ENCODE peak calls at places on chromosome 19, in eight cellular contexts. Q is activated effector memory CD4-positive, alpha-beta T cell treated with anti-CD3 and anti-CD28 coated beads, Interleukin-2, amount 50 U/mL, for 16 hours; M is HEK293T; Y is cardiac fibroblast; C is NB4; W is effector memory CD4-positive, alpha-beta T cell; O is activated T-cell treated with anti-CD3 and anti-CD28 coated beads for 1 hour; I is MCF 10A. N is an unnamed sample.

GRCh38 chr19:46076951-46077814 is 36.4 kb upstream of the IGFL4 start:
- DNase-seq in Q (no peak), M (peak), Y (peak), C (peak), W (no peak), O (no peak), I (peak), N (no peak)

GRCh38 chr19:37933965-37934364 is 27.0 kb downstream of the SIPA1L3 start:
- DNase-seq in Q (no peak), M (peak), Y (peak), C (no peak), W (no peak), O (no peak), I (peak), N (no peak)

GRCh38 chr19:1068111-1069001 is 1.4 kb downstream of the ARHGAP45 start:
- DNase-seq in Q (peak), M (no peak), Y (no peak), C (peak), W (peak), O (peak), I (no peak), N (peak)

GRCh38 chr19:36418287-36419001 is at the start of gene ZFP82:
- DNase-seq in Q (peak), M (no peak), Y (peak), C (no peak), W (peak), O (peak), I (no peak), N (peak)

GRCh38 chr19:18858906-18859646 is 27.3 kb downstream of the UPF1 start:
- DNase-seq in Q (no peak), M (no peak), Y (no peak), C (no peak), W (no peak), O (no peak), I (no peak), N (no peak)

GRCh38 chr19:8057545-8058270 is 5.1 kb downstream of the CCL25 start:
- DNase-seq in Q (no peak), M (no peak), Y (no peak), C (peak), W (no peak), O (no peak), I (no peak), N (no peak)

GRCh38 chr19:11848594-11849263 is at the start of gene ZNF439:
- DNase-seq in Q (peak), M (no peak), Y (peak), C (peak), W (peak), O (peak), I (no peak), N (peak)

GRCh38 chr19:47523473-47523872 is 8.6 kb upstream of the NAPA start:
- DNase-seq in Q (no peak), M (no peak), Y (no peak), C (no peak), W (no peak), O (no peak), I (no peak), N (no peak)

GRCh38 chr19:40216013-40216776 is 2.0 kb downstream of the TTC9B start:
- DNase-seq in Q (no peak), M (no peak), Y (no peak), C (no peak), W (no peak), O (no peak), I (no peak), N (no peak)

GRCh38 chr19:11530432-11530831 is 1.5 kb upstream of the ECSIT start:
- DNase-seq in Q (peak), M (peak), Y (peak), C (peak), W (no peak), O (no peak), I (peak), N (peak)

GRCh38 chr19:35041548-35042055 is at the start of gene HPN:
- DNase-seq in Q (no peak), M (no peak), Y (no peak), C (no peak), W (no peak), O (no peak), I (no peak), N (no peak)

GRCh38 chr19:11942843-11943108 is 17.9 kb downstream of the ZNF700 start:
- DNase-seq in Q (no peak), M (no peak), Y (no peak), C (peak), W (no peak), O (no peak), I (peak), N (no peak)

GRCh38 chr19:51359294-51359693 is 6.9 kb downstream of the ETFB start:
- DNase-seq in Q (no peak), M (no peak), Y (peak), C (no peak), W (no peak), O (no peak), I (peak), N (no peak)

GRCh38 chr19:6521718-6522646 is 8.8 kb upstream of the TNFSF9 start:
- DNase-seq in Q (peak), M (no peak), Y (no peak), C (peak), W (peak), O (peak), I (peak), N (no peak)

GRCh38 chr19:52778811-52779210 is 7.8 kb downstream of the ZNF600 start:
- DNase-seq in Q (peak), M (no peak), Y (no peak), C (peak), W (no peak), O (no peak), I (no peak), N (peak)

GRCh38 chr19:50838239-50838638 is 4.9 kb upstream of the KLK15 start:
- DNase-seq in Q (no peak), M (peak), Y (no peak), C (peak), W (no peak), O (no peak), I (no peak), N (no peak)

GRCh38 chr19:57632987-57633831 is at the start of gene ZNF211:
- DNase-seq in Q (peak), M (peak), Y (peak), C (peak), W (peak), O (peak), I (peak), N (peak)

GRCh38 chr19:49716154-49716553 is 25.2 kb downstream of the CPT1C start:
- DNase-seq in Q (no peak), M (no peak), Y (peak), C (peak), W (no peak), O (no peak), I (no peak), N (no peak)

GRCh38 chr19:19110410-19111137 is 27.7 kb downstream of the TMEM161A start:
- DNase-seq in Q (no peak), M (no peak), Y (peak), C (no peak), W (no peak), O (no peak), I (no peak), N (no peak)

GRCh38 chr19:53947624-53948023 is 15.1 kb upstream of the CACNG8 start:
- DNase-seq in Q (no peak), M (peak), Y (no peak), C (peak), W (no peak), O (no peak), I (peak), N (no peak)

GRCh38 chr19:32651729-32652140 is 23.2 kb downstream of the ANKRD27 start:
- DNase-seq in Q (no peak), M (peak), Y (peak), C (no peak), W (no peak), O (no peak), I (no peak), N (no peak)